ENCODE peak calls at places on chromosomes 12 and 14, in four cellular contexts. U is fibroblast of pulmonary artery, T is CD14-positive monocyte, J is transverse colon. I is an unnamed sample.

GRCh38 chr12:64530566-64530965 is 78.6 kb downstream of the TBK1 start:
- DNase-seq in T (no peak), U (no peak), J (no peak), I (no peak)

GRCh38 chr12:58540480-58541299 is 379.6 kb downstream of the LRIG3 start:
- DNase-seq in T (no peak), U (peak; percentile 90), J (peak; percentile 61), I (no peak)

GRCh38 chr14:24695265-24696241 is 61.6 kb upstream of the GZMB start:
- DNase-seq in U (no peak), T (peak; percentile 81), J (no peak), I (no peak)

GRCh38 chr14:104321151-104322130 is 183.1 kb downstream of the KIF26A start:
- DNase-seq in U (no peak), T (no peak), J (no peak), I (no peak)

GRCh38 chr14:104149617-104150141 is 11.3 kb downstream of the KIF26A start:
- DNase-seq in J (no peak), U (no peak), T (no peak), I (no peak)

GRCh38 chr14:76810953-76811400 is 1.7 kb downstream of the ANGEL1 start:
- DNase-seq in J (peak; percentile 27), T (peak; percentile 57), U (peak; percentile 66), I (peak; percentile 40)

GRCh38 chr12:122021822-122022392 is at the start of gene BCL7A:
- DNase-seq in U (peak; percentile 81), J (peak; percentile 76), T (no peak), I (peak; percentile 88)

GRCh38 chr14:77498984-77499527 is 440 bp upstream of the ISM2 start:
- DNase-seq in J (no peak), U (no peak), T (no peak), I (peak; percentile 70)

GRCh38 chr12:75721790-75722189 is 210.4 kb upstream of the KRR1 start:
- DNase-seq in T (no peak), U (no peak), J (no peak), I (no peak)

GRCh38 chr14:72619071-72619710 is 274.7 kb downstream of the DPF3 start:
- DNase-seq in U (no peak), J (no peak), T (no peak), I (no peak)

GRCh38 chr12:46124848-46125619 is 134.7 kb upstream of the SCAF11 start:
- DNase-seq in J (peak; percentile 51), U (peak; percentile 91), T (no peak), I (peak; percentile 53)

GRCh38 chr14:55301722-55302121 is 30.5 kb downstream of the FBXO34 start:
- DNase-seq in T (no peak), J (no peak), U (peak; percentile 39), I (peak; percentile 48)

DNA sequence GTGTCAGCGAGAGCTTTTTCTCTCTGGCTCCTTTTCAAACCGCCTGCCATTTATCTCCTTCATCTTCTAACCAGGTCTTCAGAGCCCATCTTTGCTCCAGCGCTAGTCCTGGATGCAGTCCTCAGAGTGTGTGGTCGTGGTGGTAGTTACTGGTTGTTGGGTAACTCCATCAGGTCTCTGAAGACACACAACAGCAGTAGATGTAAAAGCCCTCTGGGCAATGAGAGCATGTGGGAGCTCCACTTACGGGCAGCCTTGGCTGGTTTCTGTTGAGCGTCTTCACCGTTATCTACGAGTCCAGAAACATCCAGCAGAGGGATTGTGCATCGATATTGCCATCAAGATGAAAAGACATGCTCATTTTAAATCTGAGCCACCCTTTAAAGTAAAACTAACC is 61.2 kb downstream of the FBXL14 start:
- DNase-seq in T (no peak), U (no peak), J (no peak), I (peak; percentile 65)
- TF ChIP-seq CTCF in T (no peak), U (no peak), J (no peak), I (peak; percentile 29)

DNA sequence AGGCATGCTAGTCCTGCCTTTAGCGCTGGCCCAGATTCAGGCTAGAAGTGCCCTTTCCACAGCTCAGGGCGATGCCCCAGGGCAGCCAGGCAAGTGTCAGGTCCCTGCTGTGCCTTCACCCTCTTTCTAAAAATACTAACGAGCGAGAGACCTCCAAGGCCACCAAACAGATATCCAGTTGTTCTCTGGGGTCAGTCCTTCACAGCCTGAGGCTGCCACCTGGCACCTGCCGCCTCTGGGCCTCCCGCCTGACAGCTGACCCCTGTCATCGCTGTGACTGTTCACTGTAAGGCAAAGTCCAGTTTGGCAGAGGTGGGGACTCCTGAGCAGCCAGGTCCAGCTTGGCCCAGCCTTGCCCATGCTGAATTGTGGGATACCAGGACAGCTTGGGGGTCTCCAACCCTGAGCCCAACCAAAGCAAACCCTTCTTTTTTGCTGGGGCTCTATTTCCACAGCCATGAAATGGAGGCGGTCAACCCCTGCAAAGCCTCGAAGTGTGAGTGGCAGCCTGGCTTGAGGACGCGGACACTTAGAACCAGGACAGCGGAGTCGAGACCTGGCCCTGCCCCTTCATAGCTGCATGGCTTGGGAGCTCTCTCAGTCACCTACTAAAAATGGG is 79.9 kb downstream of the NINJ2 start:
- DNase-seq in J (no peak), U (no peak), T (no peak), I (no peak)
- TF ChIP-seq CTCF in J (no peak), U (no peak), T (no peak), I (no peak)

DNA sequence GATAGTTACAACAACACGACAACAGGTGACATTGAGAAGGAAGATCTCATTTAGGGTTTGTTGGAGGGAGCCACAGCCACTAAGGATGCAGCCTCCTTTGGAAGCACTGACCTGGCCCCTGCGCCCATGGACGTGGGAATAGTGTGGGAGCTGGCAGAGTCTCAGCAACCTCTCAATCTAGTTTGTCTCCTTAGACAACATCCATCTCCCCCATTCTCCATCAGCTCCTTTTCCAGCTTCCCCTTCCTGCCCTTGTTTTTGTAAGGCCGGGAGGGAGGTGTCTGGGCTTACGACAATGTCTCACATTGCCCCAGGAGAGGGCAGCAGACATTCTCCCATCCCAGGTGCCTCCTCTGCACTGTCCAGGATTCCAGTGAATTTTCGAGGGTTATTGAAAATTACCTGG is 170.2 kb upstream of the PZP start:
- DNase-seq in U (no peak), T (no peak), J (no peak), I (no peak)
- TF ChIP-seq CTCF in U (peak; percentile 20), T (no peak), J (peak; percentile 29), I (peak; percentile 50)

DNA sequence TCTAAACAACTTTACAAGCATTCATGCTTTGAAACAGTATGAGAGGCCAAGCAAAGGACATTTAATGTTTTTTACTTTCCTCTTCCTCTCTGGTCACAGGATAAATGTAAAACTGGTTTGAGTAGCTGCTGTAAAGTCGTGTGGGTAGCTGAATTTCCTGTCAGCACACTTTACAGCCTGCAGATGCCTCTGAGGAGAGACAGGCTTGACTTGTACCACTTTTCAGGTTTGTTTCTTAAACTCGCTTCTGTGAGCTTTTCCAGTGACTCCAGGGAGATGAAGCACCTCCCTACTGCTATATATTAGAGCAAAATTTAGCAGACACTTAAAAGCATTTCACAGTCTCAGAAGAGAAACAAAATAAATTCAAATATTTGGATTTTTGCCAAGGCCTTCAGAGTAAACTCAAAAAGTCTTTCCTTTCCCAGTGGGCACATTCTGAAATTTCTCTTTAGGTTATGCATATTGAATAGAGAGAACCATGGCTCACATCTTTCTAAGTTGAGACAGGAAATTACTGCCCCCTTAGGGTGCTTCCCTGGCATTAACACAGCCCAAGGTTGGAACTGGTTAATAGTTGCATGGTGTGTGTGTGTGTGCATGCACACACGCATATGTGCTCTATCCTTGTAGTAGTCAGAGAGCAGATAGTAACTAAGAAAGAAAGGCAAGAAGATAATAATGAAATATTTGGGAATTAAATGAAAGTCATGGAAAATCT is 557.3 kb upstream of the MIS18BP1 start:
- DNase-seq in T (no peak), U (no peak), J (no peak), I (peak; percentile 10)
- TF ChIP-seq CTCF in T (no peak), U (no peak), J (no peak), I (peak; percentile 27)

GRCh38 chr12:31510034-31510433 is 80.9 kb downstream of the DENND5B start:
- DNase-seq in U (peak; percentile 57), J (no peak), T (no peak), I (no peak)

GRCh38 chr12:31507966-31508365 is 83.0 kb downstream of the DENND5B start:
- DNase-seq in T (no peak), U (peak; percentile 54), J (no peak), I (no peak)

GRCh38 chr12:31506907-31507306 is 84.0 kb downstream of the DENND5B start:
- DNase-seq in T (no peak), U (peak; percentile 83), J (no peak), I (no peak)

GRCh38 chr12:31504625-31505222 is 86.2 kb downstream of the DENND5B start:
- DNase-seq in T (no peak), U (no peak), J (no peak), I (no peak)

DNA sequence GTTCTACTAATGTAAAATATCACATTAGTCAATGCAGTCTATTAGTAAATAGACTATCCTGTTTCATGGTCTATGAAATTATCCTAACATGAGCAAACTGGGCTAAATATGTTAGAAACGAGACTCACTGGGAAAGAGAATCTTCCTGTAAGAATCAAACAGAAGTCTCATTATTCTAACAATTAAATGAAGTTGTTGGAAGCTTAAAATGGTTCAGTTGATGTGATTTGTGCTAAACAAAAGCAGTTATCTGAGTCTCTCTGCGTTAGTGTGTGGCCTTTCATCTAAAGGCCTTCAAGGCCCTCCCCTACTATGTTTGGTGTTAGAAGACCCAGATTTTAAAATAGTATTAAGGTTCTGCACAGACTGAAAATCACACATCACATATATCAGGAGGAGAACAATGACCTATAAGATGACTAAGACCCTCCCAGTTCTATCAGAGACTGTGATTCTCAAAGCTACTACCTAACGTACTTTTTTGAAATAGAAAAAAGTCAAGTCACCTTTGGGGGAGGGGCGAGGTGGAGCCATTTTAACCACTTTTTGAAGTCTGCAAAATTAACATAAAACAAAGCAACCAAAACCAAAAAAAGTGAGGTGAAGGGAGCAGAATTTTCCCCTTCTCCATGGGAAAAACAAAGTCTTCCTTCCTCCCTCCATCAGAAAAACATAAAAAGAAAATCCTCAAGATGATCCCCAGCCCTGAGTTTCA is 82.3 kb downstream of the DENND5B start:
- DNase-seq in U (no peak), T (no peak), J (no peak), I (no peak)
- TF ChIP-seq CTCF in U (no peak), T (no peak), J (no peak), I (no peak)

GRCh38 chr12:31224768-31225448 is 101.0 kb downstream of the SINHCAF start:
- DNase-seq in T (no peak), U (no peak), J (no peak), I (no peak)

GRCh38 chr12:31222620-31223222 is 103.2 kb downstream of the SINHCAF start:
- DNase-seq in J (no peak), U (no peak), T (no peak), I (no peak)

GRCh38 chr12:31227401-31227981 is 98.5 kb downstream of the SINHCAF start:
- DNase-seq in U (no peak), T (no peak), J (no peak), I (no peak)

GRCh38 chr12:31226639-31227038 is 99.3 kb downstream of the SINHCAF start:
- DNase-seq in J (no peak), T (no peak), U (no peak), I (no peak)

GRCh38 chr12:31225656-31226535 is 100.1 kb downstream of the SINHCAF start:
- DNase-seq in J (no peak), U (no peak), T (no peak), I (no peak)
- TF ChIP-seq CTCF in J (no peak), U (no peak), T (no peak), I (no peak)

GRCh38 chr12:56117778-56118687 is at the start of gene ZC3H10:
- DNase-seq in J (peak; percentile 99), T (peak; percentile 99), U (peak; percentile 100), I (peak; percentile 96)

GRCh38 chr12:56120158-56120846 is 2.2 kb downstream of the ZC3H10 start:
- DNase-seq in T (no peak), U (no peak), J (no peak), I (no peak)

GRCh38 chr12:56118688-56119045 is 601 bp downstream of the ZC3H10 start:
- DNase-seq in J (no peak), T (peak; percentile 54), U (no peak), I (no peak)

GRCh38 chr12:56121204-56121870 is 3.3 kb downstream of the ZC3H10 start:
- DNase-seq in T (no peak), J (no peak), U (no peak), I (no peak)

GRCh38 chr12:56119361-56119796 is 1.3 kb downstream of the ZC3H10 start:
- DNase-seq in U (peak; percentile 97), T (peak; percentile 74), J (peak; percentile 78), I (peak; percentile 75)
- TF ChIP-seq CTCF in U (peak; percentile 82), T (peak; percentile 86), J (peak; percentile 76), I (peak; percentile 77)